ENCODE peak calls at places on chromosome 18, in seven cellular contexts. One of them, this sample, is unnamed.

GRCh38 chr18:79935098-79935480 is 16.4 kb downstream of the SLC66A2 start:
- DNase-seq in CD8-positive, alpha-beta T cell: no peak
- DNase-seq in AG09309: no peak
- DNase-seq in psoas muscle: no peak
- DNase-seq in naive thymus-derived CD8-positive, alpha-beta T cell: no peak
- DNase-seq in NCI-H524 treated with DMSO at 0.1 percent for 48 hours: no peak
- DNase-seq in type B pancreatic cell: peak
- DNase-seq in this sample: no peak

GRCh38 chr18:12362473-12363174 is 14.4 kb downstream of the AFG3L2 start:
- DNase-seq in naive thymus-derived CD8-positive, alpha-beta T cell: no peak
- DNase-seq in CD8-positive, alpha-beta T cell: no peak
- DNase-seq in AG09309: no peak
- DNase-seq in NCI-H524 treated with DMSO at 0.1 percent for 48 hours: no peak
- DNase-seq in type B pancreatic cell: no peak
- DNase-seq in psoas muscle: no peak
- DNase-seq in this sample: no peak

GRCh38 chr18:48035556-48035860 is 105.0 kb upstream of the SMAD2 start:
- DNase-seq in psoas muscle: no peak
- DNase-seq in type B pancreatic cell: no peak
- DNase-seq in naive thymus-derived CD8-positive, alpha-beta T cell: no peak
- DNase-seq in CD8-positive, alpha-beta T cell: no peak
- DNase-seq in NCI-H524 treated with DMSO at 0.1 percent for 48 hours: no peak
- DNase-seq in AG09309: no peak
- DNase-seq in this sample: no peak

GRCh38 chr18:12779456-12779855 is 76.6 kb downstream of the PSMG2 start:
- DNase-seq in NCI-H524 treated with DMSO at 0.1 percent for 48 hours: no peak
- DNase-seq in AG09309: no peak
- DNase-seq in type B pancreatic cell: peak
- DNase-seq in psoas muscle: no peak
- DNase-seq in CD8-positive, alpha-beta T cell: no peak
- DNase-seq in naive thymus-derived CD8-positive, alpha-beta T cell: no peak
- DNase-seq in this sample: no peak

GRCh38 chr18:32595735-32596134 is 125.1 kb upstream of the GAREM1 start:
- DNase-seq in AG09309: no peak
- DNase-seq in type B pancreatic cell: no peak
- DNase-seq in naive thymus-derived CD8-positive, alpha-beta T cell: no peak
- DNase-seq in psoas muscle: no peak
- DNase-seq in NCI-H524 treated with DMSO at 0.1 percent for 48 hours: no peak
- DNase-seq in CD8-positive, alpha-beta T cell: no peak
- DNase-seq in this sample: no peak

GRCh38 chr18:77131652-77132368 is 773 bp downstream of the MBP start:
- DNase-seq in psoas muscle: peak
- DNase-seq in type B pancreatic cell: peak
- DNase-seq in AG09309: no peak
- DNase-seq in NCI-H524 treated with DMSO at 0.1 percent for 48 hours: no peak
- DNase-seq in naive thymus-derived CD8-positive, alpha-beta T cell: no peak
- DNase-seq in CD8-positive, alpha-beta T cell: peak
- DNase-seq in this sample: peak

GRCh38 chr18:64287926-64288325 is 139.0 kb upstream of the LINC00305 start:
- DNase-seq in naive thymus-derived CD8-positive, alpha-beta T cell: no peak
- DNase-seq in type B pancreatic cell: no peak
- DNase-seq in CD8-positive, alpha-beta T cell: no peak
- DNase-seq in AG09309: no peak
- DNase-seq in psoas muscle: no peak
- DNase-seq in NCI-H524 treated with DMSO at 0.1 percent for 48 hours: no peak
- DNase-seq in this sample: no peak

GRCh38 chr18:22542400-22542835 is 124.7 kb upstream of the CTAGE1 start:
- DNase-seq in type B pancreatic cell: no peak
- DNase-seq in NCI-H524 treated with DMSO at 0.1 percent for 48 hours: no peak
- DNase-seq in CD8-positive, alpha-beta T cell: no peak
- DNase-seq in naive thymus-derived CD8-positive, alpha-beta T cell: no peak
- DNase-seq in psoas muscle: peak
- DNase-seq in AG09309: no peak
- DNase-seq in this sample: no peak

GRCh38 chr18:58526425-58527115 is 102.3 kb downstream of the ALPK2 start:
- DNase-seq in AG09309: no peak
- DNase-seq in type B pancreatic cell: no peak
- DNase-seq in psoas muscle: no peak
- DNase-seq in naive thymus-derived CD8-positive, alpha-beta T cell: no peak
- DNase-seq in CD8-positive, alpha-beta T cell: no peak
- DNase-seq in NCI-H524 treated with DMSO at 0.1 percent for 48 hours: no peak
- DNase-seq in this sample: no peak